ENCODE peak calls at places on chromosome 9, in eight cellular contexts. J is lung; V is RWPE1; F is mesenchymal stem cell; H is CD8-positive, alpha-beta memory T cell; C is GM23248; E is sigmoid colon; M is neuronal stem cell. B is an unnamed sample.

GRCh38 chr9:114309096-114309495 is 13.8 kb upstream of the ORM1 start:
- DNase-seq in J (no peak), V (no peak), F (no peak), H (no peak), C (no peak), E (peak; percentile 48), M (no peak), B (no peak)

GRCh38 chr9:89670806-89671434 is 66.1 kb downstream of the GADD45G start:
- DNase-seq in J (no peak), V (no peak), F (no peak), H (no peak), C (no peak), E (no peak), M (no peak), B (no peak)

GRCh38 chr9:96604005-96604320 is 15.7 kb downstream of the CDC14B start:
- DNase-seq in J (no peak), V (no peak), F (no peak), H (no peak), C (peak; percentile 72), E (peak; percentile 75), M (no peak), B (no peak)

GRCh38 chr9:125475385-125475784 is 213.8 kb downstream of the GAPVD1 start:
- DNase-seq in J (peak; percentile 54), V (no peak), F (no peak), H (no peak), C (no peak), E (no peak), M (no peak), B (no peak)

GRCh38 chr9:134837529-134837928 is 43.1 kb upstream of the FCN2 start:
- DNase-seq in J (no peak), V (no peak), F (no peak), H (no peak), C (no peak), E (no peak), M (no peak), B (no peak)

GRCh38 chr9:110255417-110256141 is 728 bp downstream of the TXN start:
- DNase-seq in J (peak; percentile 65), V (peak; percentile 59), F (peak; percentile 61), H (no peak), C (peak; percentile 85), E (peak; percentile 82), M (no peak), B (peak; percentile 39)

GRCh38 chr9:130665431-130666392 is 1.3 kb downstream of the PRDM12 start:
- DNase-seq in J (no peak), V (no peak), F (no peak), H (no peak), C (peak; percentile 40), E (no peak), M (no peak), B (no peak)

GRCh38 chr9:116661037-116661954 is 25.8 kb upstream of the TRIM32 start:
- DNase-seq in J (no peak), V (peak; percentile 91), F (peak; percentile 75), H (peak; percentile 13), C (peak; percentile 93), E (no peak), M (peak; percentile 48), B (peak; percentile 45)

GRCh38 chr9:254516-254915 is 39.9 kb downstream of the DOCK8 start:
- DNase-seq in J (no peak), V (no peak), F (no peak), H (no peak), C (no peak), E (no peak), M (no peak), B (no peak)

GRCh38 chr9:100098241-100098886 is 436 bp downstream of the ERP44 start:
- DNase-seq in J (peak; percentile 72), V (peak; percentile 96), F (peak; percentile 80), H (peak; percentile 37), C (peak; percentile 78), E (peak; percentile 69), M (peak; percentile 32), B (peak; percentile 44)

GRCh38 chr9:96008502-96009222 is 133.2 kb downstream of the ERCC6L2 start:
- DNase-seq in J (no peak), V (no peak), F (no peak), H (no peak), C (peak; percentile 34), E (no peak), M (no peak), B (no peak)

GRCh38 chr9:91359734-91360470 is 1.8 kb downstream of the AUH start:
- DNase-seq in J (no peak), V (no peak), F (no peak), H (no peak), C (peak; percentile 78), E (no peak), M (no peak), B (no peak)

GRCh38 chr9:84828101-84828500 is 158.6 kb downstream of the NTRK2 start:
- DNase-seq in J (no peak), V (no peak), F (no peak), H (no peak), C (no peak), E (no peak), M (no peak), B (no peak)

GRCh38 chr9:84823426-84824271 is 154.1 kb downstream of the NTRK2 start:
- DNase-seq in J (no peak), V (peak; percentile 13), F (no peak), H (no peak), C (no peak), E (no peak), M (no peak), B (no peak)

GRCh38 chr9:84827248-84827786 is 157.8 kb downstream of the NTRK2 start:
- DNase-seq in J (no peak), V (no peak), F (no peak), H (no peak), C (no peak), E (no peak), M (no peak), B (no peak)

GRCh38 chr9:84819446-84819845 is 149.9 kb downstream of the NTRK2 start:
- DNase-seq in J (no peak), V (no peak), F (peak; percentile 18), H (no peak), C (no peak), E (no peak), M (no peak), B (no peak)

DNA sequence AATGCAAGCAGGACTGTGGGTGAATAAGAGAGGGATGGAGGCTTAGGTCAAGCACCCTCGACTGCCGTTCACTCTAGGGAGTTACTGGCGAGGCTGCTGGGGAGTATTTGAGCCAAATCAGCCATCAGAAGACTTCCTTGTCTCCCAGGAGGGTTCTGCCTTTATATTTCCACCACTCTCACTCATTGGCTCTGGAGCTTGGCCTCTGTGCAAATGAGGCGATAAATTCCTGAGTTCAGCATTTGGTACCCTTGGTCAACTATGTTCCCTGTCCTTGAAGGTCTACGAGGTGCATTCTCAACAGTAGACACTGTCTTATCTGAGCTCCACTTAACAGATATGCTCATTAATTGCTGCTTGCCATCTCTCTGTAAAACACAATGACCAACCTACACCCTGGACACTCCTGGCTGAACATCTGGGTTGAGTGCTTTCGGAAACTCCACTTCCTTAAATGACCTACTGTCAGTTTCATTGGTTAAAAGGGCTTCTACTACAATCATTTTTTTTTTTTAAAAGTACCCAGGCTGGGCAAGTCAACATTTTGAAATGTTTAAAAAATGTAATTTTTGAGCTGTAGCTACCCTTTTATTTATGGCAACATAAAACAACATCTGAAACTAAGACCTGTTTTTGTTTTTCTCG is 153.2 kb downstream of the NTRK2 start:
- DNase-seq in J (no peak), V (no peak), F (no peak), H (no peak), C (no peak), E (no peak), M (no peak), B (no peak)
- H3K27ac ChIP-seq in J (no peak overlapping the region), V (no peak overlapping the region), F (no peak overlapping the region), H (no peak overlapping the region), C (no peak overlapping the region), E (no peak overlapping the region), M (no peak overlapping the region), B (no peak overlapping the region)

GRCh38 chr9:5582835-5583195 is 46.1 kb upstream of the RIC1 start:
- DNase-seq in J (no peak), V (no peak), F (peak; percentile 70), H (peak; percentile 33), C (peak; percentile 83), E (no peak), M (no peak), B (peak; percentile 44)
- H3K27ac ChIP-seq in J (no peak overlapping the region), V (no peak overlapping the region), F (peak overlapping the region; percentile 46), H (no peak overlapping the region), C (peak overlapping the region; percentile 91), E (no peak overlapping the region), M (no peak overlapping the region), B (peak overlapping the region; percentile 22)

GRCh38 chr9:14058078-14058688 is 255.8 kb downstream of the NFIB start:
- DNase-seq in J (no peak), V (no peak), F (no peak), H (no peak), C (no peak), E (no peak), M (no peak), B (no peak)

GRCh38 chr9:14062449-14063187 is 251.3 kb downstream of the NFIB start:
- DNase-seq in J (no peak), V (peak; percentile 62), F (peak; percentile 68), H (no peak), C (peak; percentile 73), E (no peak), M (no peak), B (peak; percentile 62)

GRCh38 chr9:14066032-14066431 is 247.9 kb downstream of the NFIB start:
- DNase-seq in J (no peak), V (no peak), F (no peak), H (no peak), C (no peak), E (no peak), M (no peak), B (no peak)

GRCh38 chr9:14063799-14064198 is 250.1 kb downstream of the NFIB start:
- DNase-seq in J (no peak), V (no peak), F (no peak), H (no peak), C (no peak), E (no peak), M (no peak), B (no peak)

GRCh38 chr9:14061921-14062320 is 252.0 kb downstream of the NFIB start:
- DNase-seq in J (no peak), V (no peak), F (no peak), H (no peak), C (no peak), E (no peak), M (no peak), B (no peak)
- H3K27ac ChIP-seq in J (no peak overlapping the region), V (no peak overlapping the region), F (no peak overlapping the region), H (no peak overlapping the region), C (no peak overlapping the region), E (no peak overlapping the region), M (no peak overlapping the region), B (no peak overlapping the region)

DNA sequence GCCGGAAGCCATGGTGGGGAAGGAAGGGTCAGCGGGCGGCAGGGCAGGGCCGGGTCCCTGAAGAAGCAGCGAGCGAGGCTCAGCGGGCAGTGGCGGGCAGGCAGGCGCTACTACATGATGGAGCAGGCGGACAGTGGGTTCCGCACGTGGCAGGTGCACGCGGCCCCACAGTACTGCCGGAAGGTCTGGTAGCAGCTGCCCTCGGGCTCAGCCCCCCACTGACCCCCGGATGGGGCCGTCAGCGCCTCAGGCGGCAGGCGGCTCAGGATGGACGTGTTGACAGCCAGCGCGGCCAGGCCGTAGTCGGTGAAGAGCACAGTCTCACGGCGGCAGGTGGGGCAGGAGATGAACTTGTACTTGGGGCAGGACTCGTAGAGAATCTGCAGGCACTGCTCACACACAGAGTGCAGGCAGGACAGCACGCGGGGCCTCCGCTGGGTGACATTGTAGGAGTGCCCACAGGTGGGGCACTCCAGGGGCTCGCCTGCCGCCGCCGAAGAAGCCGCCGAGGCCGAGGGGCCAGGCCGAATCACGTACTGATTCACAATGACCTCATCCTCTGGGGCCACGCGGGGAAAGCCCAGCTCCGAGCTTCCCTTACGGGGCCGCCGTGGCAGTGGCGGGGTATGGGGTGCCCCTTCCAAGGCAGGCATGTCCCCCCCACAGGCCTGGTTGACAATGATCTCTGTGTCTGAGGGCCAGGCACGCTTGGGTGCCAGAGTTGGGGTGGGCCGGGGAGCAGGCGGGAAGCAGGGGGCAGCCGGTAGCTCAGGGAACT is 1.5 kb downstream of the RNF208 start:
- DNase-seq in J (no peak), V (no peak), F (no peak), H (no peak), C (no peak), E (no peak), M (no peak), B (no peak)
- H3K27ac ChIP-seq in J (no peak overlapping the region), V (peak overlapping the region; percentile 82), F (no peak overlapping the region), H (no peak overlapping the region), C (no peak overlapping the region), E (no peak overlapping the region), M (no peak overlapping the region), B (no peak overlapping the region)